ENCODE peak calls at places on chromosome 6, in four cellular contexts. G is WTC11, H is GM12878, Y is K562. S is an unnamed sample.
A peak's percentile ranks its signal among the peaks of the same experiment; 100 is the strongest.

GRCh38 chr6:1644516-1644915 is 34.8 kb downstream of the FOXC1 start:
- DNase-seq in G (no peak), H (no peak), Y (no peak), S (no peak)

GRCh38 chr6:22980446-22980845 is 411.1 kb downstream of the HDGFL1 start:
- DNase-seq in G (no peak), H (no peak), Y (no peak), S (no peak)

GRCh38 chr6:111517965-111518364 is 34.9 kb upstream of the REV3L start:
- DNase-seq in G (peak; percentile 16), H (no peak), Y (no peak), S (no peak)

GRCh38 chr6:24394777-24395437 is 7.8 kb upstream of the MRS2 start:
- DNase-seq in G (no peak), H (no peak), Y (no peak), S (no peak)

GRCh38 chr6:2959909-2960719 is 11.3 kb downstream of the SERPINB6 start:
- DNase-seq in G (peak; percentile 46), H (no peak), Y (no peak), S (no peak)

GRCh38 chr6:13926378-13926777 is 1.6 kb downstream of the RNF182 start:
- DNase-seq in G (no peak), H (no peak), Y (no peak), S (no peak)

GRCh38 chr6:31728767-31729514 is at the start of gene DDAH2:
- DNase-seq in G (no peak), H (no peak), Y (no peak), S (no peak)

GRCh38 chr6:100342830-100343229 is 121.9 kb downstream of the SIM1 start:
- DNase-seq in G (no peak), H (no peak), Y (no peak), S (no peak)

GRCh38 chr6:26268659-26269402 is 96.2 kb upstream of the BTN3A2 start:
- DNase-seq in G (peak; percentile 79), H (no peak), Y (no peak), S (peak; percentile 22)

GRCh38 chr6:11067348-11067747 is 23.2 kb upstream of the ELOVL2 start:
- DNase-seq in G (no peak), H (no peak), Y (no peak), S (peak; percentile 79)

GRCh38 chr6:163261361-163261760 is 153.2 kb upstream of the QKI start:
- DNase-seq in G (no peak), H (no peak), Y (no peak), S (no peak)

GRCh38 chr6:136347847-136348246 is 58.2 kb upstream of the BCLAF1 start:
- DNase-seq in G (no peak), H (no peak), Y (no peak), S (no peak)

GRCh38 chr6:139531148-139531547 is 156.7 kb upstream of the CITED2 start:
- DNase-seq in G (no peak), H (no peak), Y (peak; percentile 47), S (no peak)

GRCh38 chr6:26295691-26296555 is 69.1 kb upstream of the BTN3A2 start:
- DNase-seq in G (no peak), H (no peak), Y (peak; percentile 83), S (peak; percentile 86)

GRCh38 chr6:33691456-33692077 is 19.9 kb downstream of the UQCC2 start:
- DNase-seq in G (no peak), H (no peak), Y (no peak), S (no peak)

GRCh38 chr6:37024665-37025337 is 19.3 kb downstream of the FGD2 start:
- DNase-seq in G (no peak), H (no peak), Y (no peak), S (no peak)

GRCh38 chr6:106927531-106928398 is 46.8 kb downstream of the CD24 start:
- DNase-seq in G (peak; percentile 82), H (no peak), Y (peak; percentile 48), S (peak; percentile 36)

GRCh38 chr6:68233623-68234022 is 401.5 kb upstream of the ADGRB3 start:
- DNase-seq in G (no peak), H (no peak), Y (no peak), S (no peak)

GRCh38 chr6:143529095-143529494 is 17.6 kb upstream of the FUCA2 start:
- DNase-seq in G (no peak), H (no peak), Y (no peak), S (no peak)

GRCh38 chr6:45727824-45728449 is 287.7 kb downstream of the CLIC5 start:
- DNase-seq in G (no peak), H (no peak), Y (no peak), S (no peak)

GRCh38 chr6:78308025-78308424 is 559.3 kb upstream of the IRAK1BP1 start:
- DNase-seq in G (peak; percentile 38), H (no peak), Y (no peak), S (no peak)

DNA sequence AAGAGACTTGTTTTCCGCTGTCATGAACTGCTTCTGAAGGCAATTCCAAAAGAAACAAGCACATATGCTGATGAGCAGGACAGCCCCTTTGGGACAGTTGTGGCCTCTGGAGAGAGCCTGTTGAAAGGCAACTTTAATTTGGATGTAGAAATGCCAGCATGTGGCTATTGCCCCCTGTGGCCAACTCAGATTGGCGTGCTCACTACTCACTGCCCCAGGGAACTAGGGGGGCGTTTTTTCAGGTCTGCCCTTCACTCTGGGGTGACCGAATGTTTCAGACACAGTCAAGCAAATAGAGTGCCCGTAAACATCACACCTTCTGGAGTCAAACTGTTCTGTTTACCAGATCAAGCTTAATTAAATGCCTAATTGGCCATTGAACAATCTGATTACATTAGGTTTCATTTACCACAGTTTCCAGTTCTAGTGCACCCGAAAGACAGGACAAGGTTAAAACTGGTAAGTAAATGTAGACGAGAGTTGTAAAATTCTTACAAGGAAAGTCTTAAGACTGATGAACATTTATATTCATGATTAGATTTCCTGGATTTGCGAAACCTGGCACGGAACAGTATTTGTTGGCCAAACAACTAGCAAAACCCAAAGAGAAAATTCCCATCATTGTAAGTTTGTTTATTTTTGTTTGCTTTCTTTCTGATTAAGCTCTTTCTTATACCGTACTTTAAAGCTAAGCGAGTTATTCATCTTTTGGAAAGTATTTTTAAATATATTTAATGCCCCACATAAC is 75.9 kb upstream of the SYNJ2 start:
- DNase-seq in G (peak; percentile 35), H (no peak), Y (peak; percentile 17), S (no peak)
- TF ChIP-seq CTCF in G (no peak), H (no peak), Y (no peak), S (no peak)

DNA sequence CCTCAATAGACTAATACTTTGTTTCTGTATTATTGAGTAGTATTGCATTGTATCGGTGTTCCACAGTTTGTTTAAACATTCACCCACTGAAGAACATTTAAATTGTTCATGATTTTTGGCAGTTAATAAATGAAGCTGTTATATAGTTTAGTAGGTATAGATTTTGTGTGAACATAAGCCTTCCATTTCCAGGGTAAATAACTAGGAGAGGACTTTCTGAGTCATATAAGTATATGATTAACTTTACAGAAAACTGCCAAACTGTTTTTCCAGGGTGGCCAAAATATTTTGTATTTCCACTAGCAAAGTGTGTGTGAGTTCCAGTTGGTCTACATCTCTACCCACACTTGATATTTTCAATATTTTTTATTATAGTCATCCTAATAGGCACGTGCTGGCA is 70.0 kb upstream of the MLIP start:
- DNase-seq in G (no peak), H (no peak), Y (no peak), S (no peak)
- TF ChIP-seq TCF7 in G (no peak), H (no peak), Y (no peak), S (no peak)

GRCh38 chr6:70166088-70166958 is 136.6 kb downstream of the COL9A1 start:
- DNase-seq in G (peak; percentile 74), H (no peak), Y (peak; percentile 76), S (peak; percentile 8)
- TF ChIP-seq CTCF in G (no peak), H (peak; percentile 82), Y (peak; percentile 86), S (peak; percentile 81)

DNA sequence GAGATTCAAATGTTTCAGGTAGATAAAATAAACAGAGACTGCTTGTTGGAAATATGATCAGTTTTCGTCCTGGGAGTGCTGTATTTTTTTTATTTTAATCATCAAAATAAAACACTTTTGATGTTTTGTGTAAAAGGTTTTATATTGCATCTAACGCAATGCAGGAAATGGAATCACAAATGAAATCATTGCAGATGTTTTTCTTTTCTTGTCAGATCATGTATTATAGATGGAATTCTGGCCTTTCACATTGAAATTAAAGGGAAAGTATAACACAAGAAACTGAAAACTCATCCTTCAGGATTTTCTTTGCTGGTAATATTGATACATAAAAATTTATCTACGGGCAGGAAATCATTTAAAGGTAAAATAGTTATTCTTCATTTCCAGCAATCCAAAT is 482.1 kb upstream of the MANEA start:
- DNase-seq in G (no peak), H (no peak), Y (no peak), S (no peak)
- TF ChIP-seq TCF7 in G (no peak), H (no peak), Y (no peak), S (no peak)